ENCODE peak calls at places on chromosomes 2 and 18, in six cellular contexts. One of them, this sample, is unnamed.

GRCh38 chr2:69122271-69122670 is 109.3 kb downstream of the ANTXR1 start:
- DNase-seq in HCT116: no peak
- DNase-seq in GM12878: no peak
- DNase-seq in H1: no peak
- DNase-seq in HepG2: no peak
- DNase-seq in K562: no peak
- DNase-seq in this sample: no peak

GRCh38 chr2:219691551-219691950 is 64.1 kb downstream of the SLC4A3 start:
- DNase-seq in HCT116: no peak
- DNase-seq in HepG2: no peak
- DNase-seq in GM12878: no peak
- DNase-seq in H1: no peak
- DNase-seq in K562: no peak
- DNase-seq in this sample: no peak

GRCh38 chr2:238379096-238379810 is 47.5 kb upstream of the ASB1 start:
- DNase-seq in K562: no peak
- DNase-seq in H1: no peak
- DNase-seq in HepG2: no peak
- DNase-seq in GM12878: no peak
- DNase-seq in HCT116: no peak
- DNase-seq in this sample: no peak

GRCh38 chr2:224843141-224843540 is 127.0 kb upstream of the CCDC195 start:
- DNase-seq in GM12878: no peak
- DNase-seq in HepG2: no peak
- DNase-seq in HCT116: no peak
- DNase-seq in H1: no peak
- DNase-seq in K562: no peak
- DNase-seq in this sample: no peak

GRCh38 chr2:88214631-88215030 is 44.5 kb downstream of the THNSL2 start:
- DNase-seq in H1: no peak
- DNase-seq in HCT116: no peak
- DNase-seq in K562: no peak
- DNase-seq in HepG2: no peak
- DNase-seq in GM12878: no peak
- DNase-seq in this sample: no peak

GRCh38 chr2:219213486-219214071 is 5.2 kb downstream of the ABCB6 start:
- DNase-seq in HepG2: no peak
- DNase-seq in H1: no peak
- DNase-seq in HCT116: no peak
- DNase-seq in K562: no peak
- DNase-seq in GM12878: no peak
- DNase-seq in this sample: no peak

GRCh38 chr2:95158441-95158840 is 1.2 kb downstream of the ZNF514 start:
- DNase-seq in HCT116: no peak
- DNase-seq in HepG2: no peak
- DNase-seq in K562: peak
- DNase-seq in H1: no peak
- DNase-seq in GM12878: no peak
- DNase-seq in this sample: no peak

GRCh38 chr2:231673348-231673770 is 35.0 kb upstream of the PTMA start:
- DNase-seq in HCT116: peak
- DNase-seq in HepG2: peak
- DNase-seq in K562: peak
- DNase-seq in H1: peak
- DNase-seq in GM12878: no peak
- DNase-seq in this sample: no peak

GRCh38 chr2:203225423-203226039 is 13.3 kb upstream of the CYP20A1 start:
- DNase-seq in H1: no peak
- DNase-seq in HCT116: peak
- DNase-seq in K562: no peak
- DNase-seq in HepG2: peak
- DNase-seq in GM12878: no peak
- DNase-seq in this sample: no peak

GRCh38 chr18:23994361-23994902 is 20.1 kb upstream of the TTC39C start:
- DNase-seq in K562: no peak
- DNase-seq in GM12878: no peak
- DNase-seq in H1: no peak
- DNase-seq in HepG2: peak
- DNase-seq in HCT116: peak
- DNase-seq in this sample: peak

GRCh38 chr2:161414015-161414384 is 2.1 kb upstream of the TBR1 start:
- DNase-seq in K562: no peak
- DNase-seq in GM12878: no peak
- DNase-seq in HCT116: no peak
- DNase-seq in H1: no peak
- DNase-seq in HepG2: no peak
- DNase-seq in this sample: no peak

GRCh38 chr2:96948483-96949152 is 37.8 kb downstream of the FAM178B start:
- DNase-seq in K562: no peak
- DNase-seq in HCT116: no peak
- DNase-seq in H1: no peak
- DNase-seq in GM12878: no peak
- DNase-seq in HepG2: no peak
- DNase-seq in this sample: no peak
- TF ChIP-seq YY1 in K562: no peak
- TF ChIP-seq YY1 in HCT116: no peak
- TF ChIP-seq YY1 in H1: no peak
- TF ChIP-seq YY1 in GM12878: no peak
- TF ChIP-seq YY1 in HepG2: no peak
- TF ChIP-seq YY1 in this sample: no peak

GRCh38 chr2:176068037-176068832 is 15.5 kb downstream of the EVX2 start:
- DNase-seq in GM12878: no peak
- DNase-seq in K562: no peak
- DNase-seq in HCT116: no peak
- DNase-seq in HepG2: no peak
- DNase-seq in H1: no peak
- DNase-seq in this sample: no peak
- H3K4me2 ChIP-seq in GM12878: no peak
- H3K4me2 ChIP-seq in K562: no peak
- H3K4me2 ChIP-seq in HCT116: no peak
- H3K4me2 ChIP-seq in HepG2: peak
- H3K4me2 ChIP-seq in H1: peak
- H3K4me2 ChIP-seq in this sample: no peak

GRCh38 chr18:14937271-14937670 is 189.3 kb downstream of the ANKRD30B start:
- DNase-seq in GM12878: no peak
- DNase-seq in H1: no peak
- DNase-seq in HepG2: no peak
- DNase-seq in K562: no peak
- DNase-seq in HCT116: no peak
- DNase-seq in this sample: no peak

GRCh38 chr18:14940738-14941137 is 192.8 kb downstream of the ANKRD30B start:
- DNase-seq in H1: no peak
- DNase-seq in HCT116: no peak
- DNase-seq in GM12878: no peak
- DNase-seq in K562: no peak
- DNase-seq in HepG2: no peak
- DNase-seq in this sample: no peak

GRCh38 chr18:14941792-14942191 is 193.8 kb downstream of the ANKRD30B start:
- DNase-seq in H1: no peak
- DNase-seq in HepG2: no peak
- DNase-seq in GM12878: no peak
- DNase-seq in HCT116: no peak
- DNase-seq in K562: no peak
- DNase-seq in this sample: no peak

GRCh38 chr18:14941256-14941655 is 193.3 kb downstream of the ANKRD30B start:
- DNase-seq in HCT116: no peak
- DNase-seq in K562: no peak
- DNase-seq in H1: no peak
- DNase-seq in HepG2: no peak
- DNase-seq in GM12878: no peak
- DNase-seq in this sample: no peak

DNA sequence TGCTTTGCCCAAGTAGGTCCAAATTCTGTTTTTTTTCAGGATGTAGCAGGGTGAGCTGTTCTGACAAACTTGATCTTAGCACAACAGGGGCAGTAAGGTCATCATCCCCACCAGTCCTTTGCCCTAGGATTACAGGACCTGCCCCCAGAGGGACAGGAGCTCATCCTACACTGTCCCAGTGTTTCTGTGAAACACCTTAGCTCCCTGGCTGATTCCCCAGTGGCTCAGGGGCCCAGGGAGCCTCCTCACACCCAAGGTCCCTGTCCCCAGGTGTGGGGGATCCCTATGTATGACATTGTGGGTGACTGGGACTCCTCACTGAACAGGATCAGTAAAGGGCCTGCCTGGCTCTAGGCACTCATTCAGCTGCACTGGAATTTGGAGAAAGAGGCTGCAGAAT is 191.2 kb downstream of the ANKRD30B start:
- DNase-seq in HepG2: no peak
- DNase-seq in HCT116: no peak
- DNase-seq in GM12878: no peak
- DNase-seq in K562: no peak
- DNase-seq in H1: no peak
- DNase-seq in this sample: no peak
- TF ChIP-seq YY1 in HepG2: no peak
- TF ChIP-seq YY1 in HCT116: no peak
- TF ChIP-seq YY1 in GM12878: no peak
- TF ChIP-seq YY1 in K562: no peak
- TF ChIP-seq YY1 in H1: no peak
- TF ChIP-seq YY1 in this sample: no peak

GRCh38 chr18:10140928-10141327 is 227.1 kb downstream of the VAPA start:
- DNase-seq in H1: no peak
- DNase-seq in HCT116: no peak
- DNase-seq in K562: no peak
- DNase-seq in GM12878: no peak
- DNase-seq in HepG2: peak
- DNase-seq in this sample: no peak

GRCh38 chr18:10141559-10141958 is 227.7 kb downstream of the VAPA start:
- DNase-seq in K562: no peak
- DNase-seq in H1: no peak
- DNase-seq in HepG2: no peak
- DNase-seq in HCT116: no peak
- DNase-seq in GM12878: no peak
- DNase-seq in this sample: no peak

GRCh38 chr18:10139783-10140410 is 226.1 kb downstream of the VAPA start:
- DNase-seq in HCT116: no peak
- DNase-seq in K562: no peak
- DNase-seq in GM12878: no peak
- DNase-seq in HepG2: no peak
- DNase-seq in H1: no peak
- DNase-seq in this sample: no peak

GRCh38 chr18:10142056-10142455 is 228.2 kb downstream of the VAPA start:
- DNase-seq in HCT116: no peak
- DNase-seq in H1: no peak
- DNase-seq in HepG2: no peak
- DNase-seq in GM12878: no peak
- DNase-seq in K562: no peak
- DNase-seq in this sample: no peak

GRCh38 chr18:10140461-10140911 is 226.7 kb downstream of the VAPA start:
- DNase-seq in H1: no peak
- DNase-seq in GM12878: no peak
- DNase-seq in HepG2: no peak
- DNase-seq in HCT116: no peak
- DNase-seq in K562: no peak
- DNase-seq in this sample: no peak
- H3K4me2 ChIP-seq in H1: no peak
- H3K4me2 ChIP-seq in GM12878: no peak
- H3K4me2 ChIP-seq in HepG2: peak
- H3K4me2 ChIP-seq in HCT116: peak
- H3K4me2 ChIP-seq in K562: no peak
- H3K4me2 ChIP-seq in this sample: peak

DNA sequence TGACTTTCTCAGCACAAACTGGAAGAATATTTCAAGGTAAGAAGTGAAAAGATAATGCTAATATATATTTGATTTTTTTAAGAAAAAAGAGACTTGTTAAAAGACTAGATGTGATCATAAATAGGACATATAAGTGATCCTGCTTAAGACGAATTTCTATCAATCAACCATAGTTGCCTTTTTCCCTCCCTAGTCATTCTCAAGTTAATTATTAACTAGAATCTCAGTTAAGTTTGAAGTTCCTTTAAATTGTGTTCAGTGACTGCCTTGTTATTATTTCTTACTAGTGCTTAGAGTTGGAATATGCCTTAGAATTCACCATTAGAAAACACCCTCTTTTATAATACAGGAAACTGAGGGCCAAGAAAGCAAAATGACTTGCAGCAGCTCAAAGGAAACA is 141.5 kb upstream of the SP5 start:
- DNase-seq in HCT116: no peak
- DNase-seq in H1: no peak
- DNase-seq in HepG2: peak
- DNase-seq in GM12878: no peak
- DNase-seq in K562: no peak
- DNase-seq in this sample: no peak
- TF ChIP-seq YY1 in HCT116: no peak
- TF ChIP-seq YY1 in H1: no peak
- TF ChIP-seq YY1 in HepG2: no peak
- TF ChIP-seq YY1 in GM12878: no peak
- TF ChIP-seq YY1 in K562: no peak
- TF ChIP-seq YY1 in this sample: no peak

GRCh38 chr2:176164803-176165597 is 7.9 kb downstream of the HOXD3 start:
- DNase-seq in K562: no peak
- DNase-seq in HepG2: no peak
- DNase-seq in H1: no peak
- DNase-seq in GM12878: no peak
- DNase-seq in HCT116: no peak
- DNase-seq in this sample: no peak
- H3K4me2 ChIP-seq in K562: no peak
- H3K4me2 ChIP-seq in HepG2: no peak
- H3K4me2 ChIP-seq in H1: peak
- H3K4me2 ChIP-seq in GM12878: no peak
- H3K4me2 ChIP-seq in HCT116: no peak
- H3K4me2 ChIP-seq in this sample: no peak

DNA sequence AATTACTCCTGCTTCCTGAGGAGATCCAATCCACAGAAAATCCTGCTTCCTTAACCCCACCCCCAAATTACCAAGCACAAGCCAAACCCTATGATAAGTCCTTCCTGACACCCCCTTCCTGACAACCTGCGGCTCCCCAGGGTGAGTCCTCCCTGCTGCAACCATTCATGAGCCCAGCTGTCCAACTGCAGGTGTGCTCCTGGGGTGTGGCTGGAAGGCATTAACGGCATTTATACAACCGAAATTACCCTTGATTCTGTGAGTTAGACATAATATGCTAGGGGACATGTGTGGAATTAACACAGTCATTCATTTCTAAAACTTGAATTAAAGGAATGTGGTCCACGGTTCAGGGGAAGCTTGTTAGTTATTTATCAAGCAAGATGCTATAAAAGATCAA is 119.0 kb upstream of the ALKAL2 start:
- DNase-seq in HepG2: no peak
- DNase-seq in H1: no peak
- DNase-seq in GM12878: no peak
- DNase-seq in K562: no peak
- DNase-seq in HCT116: no peak
- DNase-seq in this sample: no peak
- TF ChIP-seq YY1 in HepG2: no peak
- TF ChIP-seq YY1 in H1: no peak
- TF ChIP-seq YY1 in GM12878: no peak
- TF ChIP-seq YY1 in K562: no peak
- TF ChIP-seq YY1 in HCT116: no peak
- TF ChIP-seq YY1 in this sample: no peak

DNA sequence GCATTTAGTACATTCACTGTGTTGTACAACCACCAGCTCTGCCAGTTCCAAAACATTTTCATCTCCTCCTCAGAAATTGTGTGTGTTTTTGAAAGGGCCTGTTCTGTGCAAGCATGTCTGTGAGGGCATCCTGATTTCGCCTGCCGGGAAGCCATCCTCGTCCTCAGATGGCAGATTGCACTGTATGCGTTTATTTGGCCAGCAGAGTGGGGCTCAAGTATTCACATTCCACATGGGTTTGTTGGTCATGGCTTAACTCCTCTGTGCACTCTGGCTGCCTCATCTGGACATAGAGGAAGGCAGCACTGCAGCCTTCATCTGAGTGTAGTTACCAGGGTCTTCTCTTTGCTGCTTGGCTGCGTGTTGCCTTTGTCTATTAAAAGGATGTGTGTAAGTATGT is 85.0 kb downstream of the TMEM247 start:
- DNase-seq in HCT116: no peak
- DNase-seq in GM12878: no peak
- DNase-seq in HepG2: no peak
- DNase-seq in H1: no peak
- DNase-seq in K562: no peak
- DNase-seq in this sample: no peak
- H3K4me2 ChIP-seq in HCT116: no peak
- H3K4me2 ChIP-seq in GM12878: no peak
- H3K4me2 ChIP-seq in HepG2: no peak
- H3K4me2 ChIP-seq in H1: no peak
- H3K4me2 ChIP-seq in K562: peak
- H3K4me2 ChIP-seq in this sample: no peak